ENCODE peak calls at places on chromosomes 1 and 21, in six cellular contexts. R, O, M, K, Z and Y are unnamed samples. For H3K4me1, the result is how much of the 10 kb centered on the place peaks cover.

GRCh38 chr1:27325286-27325685 is 3.3 kb downstream of the TMEM222 start:
- DNase-seq in R (no peak), O (no peak), M (no peak), K (no peak), Z (no peak), Y (no peak)

GRCh38 chr1:55623339-55623738 is 408.2 kb upstream of the USP24 start:
- DNase-seq in R (no peak), O (no peak), M (no peak), K (peak), Z (no peak), Y (peak)

GRCh38 chr1:8031176-8031785 is 5.2 kb upstream of the ERRFI1 start:
- DNase-seq in R (peak), O (no peak), M (peak), K (no peak), Z (no peak), Y (no peak)

GRCh38 chr1:3001471-3002348 is 19.6 kb upstream of the ACTRT2 start:
- DNase-seq in R (no peak), O (peak), M (no peak), K (no peak), Z (no peak), Y (no peak)

GRCh38 chr1:24102966-24103365 is 9.0 kb downstream of the MYOM3 start:
- DNase-seq in R (no peak), O (no peak), M (no peak), K (peak), Z (no peak), Y (peak)

GRCh38 chr1:173415490-173415889 is 61.6 kb upstream of the PRDX6 start:
- DNase-seq in R (peak), O (no peak), M (no peak), K (no peak), Z (no peak), Y (no peak)

GRCh38 chr1:231183875-231184590 is 22.2 kb downstream of the TRIM67 start:
- DNase-seq in R (no peak), O (no peak), M (no peak), K (no peak), Z (no peak), Y (no peak)

GRCh38 chr1:206021796-206022365 is 1.8 kb downstream of the CTSE start:
- DNase-seq in R (no peak), O (no peak), M (peak), K (no peak), Z (no peak), Y (no peak)

GRCh38 chr1:188689542-188689941 is 1788.1 kb downstream of the BRINP3 start:
- DNase-seq in R (no peak), O (no peak), M (no peak), K (no peak), Z (no peak), Y (no peak)

GRCh38 chr1:154609398-154610380 is 1.7 kb upstream of the ADAR start:
- DNase-seq in R (peak), O (no peak), M (peak), K (no peak), Z (no peak), Y (no peak)
- H3K4me3 ChIP-seq in R (peak), O (no peak), M (peak), K (no peak), Z (no peak), Y (no peak)

GRCh38 chr1:67711150-67711849 is 26.3 kb downstream of the GADD45A start:
- DNase-seq in R (no peak), O (no peak), M (no peak), K (no peak), Z (no peak), Y (no peak)
- H3K27ac ChIP-seq in R (peak), O (peak), M (peak), K (no peak), Z (no peak), Y (peak)

GRCh38 chr21:45308211-45309068 is 20.7 kb upstream of the POFUT2 start:
- DNase-seq in R (peak), O (peak), M (no peak), K (peak), Z (peak), Y (peak)

GRCh38 chr21:45306832-45307571 is 19.3 kb upstream of the POFUT2 start:
- DNase-seq in R (no peak), O (peak), M (peak), K (peak), Z (peak), Y (peak)

GRCh38 chr21:45304945-45305344 is 17.2 kb upstream of the POFUT2 start:
- DNase-seq in R (no peak), O (peak), M (no peak), K (peak), Z (no peak), Y (peak)

GRCh38 chr21:45305831-45306230 is 18.1 kb upstream of the POFUT2 start:
- DNase-seq in R (no peak), O (peak), M (no peak), K (no peak), Z (no peak), Y (peak)

DNA sequence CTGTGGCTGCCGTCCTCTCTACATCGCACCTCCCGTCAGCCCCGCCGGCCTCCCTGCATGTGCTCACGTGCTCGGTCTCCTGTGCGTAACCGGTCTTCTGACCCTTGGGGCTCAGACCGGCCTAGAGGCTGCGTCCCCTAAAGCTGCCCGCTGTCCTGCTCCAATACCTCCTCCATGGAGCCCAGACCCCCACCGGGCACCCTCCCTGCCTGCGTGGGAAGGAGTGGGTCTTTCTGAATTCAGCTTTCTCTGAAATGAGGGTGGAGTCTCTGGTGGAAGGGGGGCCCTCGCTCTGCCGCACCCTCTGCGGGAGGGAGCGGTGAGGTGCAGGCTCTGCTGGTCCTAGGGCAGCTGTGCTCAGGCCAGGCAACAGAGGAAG is 18.7 kb upstream of the POFUT2 start:
- DNase-seq in R (no peak), O (peak), M (no peak), K (peak), Z (peak), Y (peak)
- H3K4me1 ChIP-seq in R (under half), O (under half), M (under half), K (under half), Z (under half), Y (under half)

GRCh38 chr1:193181526-193181925 is 4.9 kb downstream of the B3GALT2 start:
- DNase-seq in R (no peak), O (no peak), M (peak), K (no peak), Z (no peak), Y (no peak)
- H3K4me3 ChIP-seq in R (no peak), O (no peak), M (no peak), K (no peak), Z (no peak), Y (no peak)

GRCh38 chr21:44005593-44005992 is 6.5 kb upstream of the TRAPPC10 start:
- DNase-seq in R (no peak), O (no peak), M (no peak), K (no peak), Z (no peak), Y (no peak)

GRCh38 chr21:44005071-44005470 is 7.0 kb upstream of the TRAPPC10 start:
- DNase-seq in R (no peak), O (no peak), M (no peak), K (no peak), Z (no peak), Y (no peak)

GRCh38 chr21:44006656-44007055 is 5.5 kb upstream of the TRAPPC10 start:
- DNase-seq in R (no peak), O (no peak), M (peak), K (no peak), Z (no peak), Y (no peak)

GRCh38 chr21:44003307-44003966 is 8.7 kb upstream of the TRAPPC10 start:
- DNase-seq in R (no peak), O (no peak), M (no peak), K (no peak), Z (no peak), Y (no peak)

DNA sequence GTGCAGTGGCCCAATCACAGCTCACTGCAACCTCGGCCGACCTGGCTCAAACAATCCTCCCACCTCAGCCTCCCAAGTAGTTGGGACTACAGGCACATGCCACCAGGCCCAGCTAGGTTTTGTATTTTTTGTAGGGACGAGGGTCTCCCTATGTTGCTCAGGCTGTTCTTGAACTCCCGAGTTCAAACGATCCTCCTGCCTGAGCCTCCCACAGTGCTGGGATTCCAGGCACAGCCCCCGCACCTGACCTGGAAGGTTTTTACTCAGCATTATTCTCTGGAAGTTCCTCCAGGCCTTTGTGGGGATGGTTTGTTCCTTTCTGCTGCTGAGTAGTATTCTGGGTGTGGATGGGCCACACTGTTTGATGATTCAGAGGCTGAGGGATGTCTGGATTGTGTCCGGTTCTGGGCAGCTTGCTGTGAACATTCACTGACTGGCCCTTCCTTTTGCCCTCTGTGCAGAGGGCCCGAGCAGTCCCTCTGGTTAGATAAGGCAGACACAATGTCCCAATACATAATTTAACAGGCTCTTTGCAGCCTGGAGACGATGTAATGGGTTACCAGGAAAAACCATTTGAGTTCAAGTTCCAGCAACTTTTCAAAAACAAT is 6.0 kb upstream of the TRAPPC10 start:
- DNase-seq in R (no peak), O (no peak), M (peak), K (no peak), Z (no peak), Y (no peak)
- H3K27ac ChIP-seq in R (no peak), O (peak), M (peak), K (no peak), Z (peak), Y (peak)

DNA sequence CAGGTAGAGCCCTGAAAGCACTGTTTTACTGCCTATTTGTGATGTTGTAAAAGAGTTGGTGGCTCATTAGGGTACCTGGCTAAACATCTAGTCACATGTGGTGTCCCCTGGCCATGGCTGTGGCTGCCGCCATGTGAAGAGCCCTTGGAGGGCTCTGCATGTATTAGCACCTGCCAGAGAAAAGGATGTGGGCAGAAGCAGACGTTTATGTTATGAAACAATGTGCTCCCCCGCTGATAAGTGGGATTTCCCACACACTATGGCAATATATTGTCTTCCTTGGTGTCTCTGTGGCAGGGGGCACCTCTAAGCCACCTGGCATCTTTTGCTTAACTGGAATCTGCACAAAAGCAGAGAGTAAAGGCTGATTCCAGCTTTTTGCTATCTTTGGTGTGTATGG is 9.6 kb downstream of the TENT5C start:
- DNase-seq in R (peak), O (no peak), M (no peak), K (no peak), Z (no peak), Y (no peak)
- H3K4me1 ChIP-seq in R (half or more), O (under half), M (under half), K (half or more), Z (under half), Y (under half)